ENCODE peak calls at places on chromosome 12, in ten cellular contexts. I, B, T, N, R, U, S, V, P and G are unnamed samples.

GRCh38 chr12:112820796-112821195 is 29.2 kb downstream of the RPH3A start:
- DNase-seq in I (no peak), B (no peak), T (no peak), N (no peak), R (no peak), U (no peak), S (no peak), V (no peak), P (no peak), G (no peak)

GRCh38 chr12:3727877-3728632 is 24.9 kb downstream of the CRACR2A start:
- DNase-seq in I (no peak), B (no peak), T (peak), N (peak), R (peak), U (no peak), S (no peak), V (peak), P (no peak), G (peak)

GRCh38 chr12:131938082-131938481 is 9.0 kb downstream of the PUS1 start:
- DNase-seq in I (no peak), B (no peak), T (no peak), N (peak), R (no peak), U (no peak), S (no peak), V (no peak), P (no peak), G (no peak)

GRCh38 chr12:67062193-67062592 is 207.0 kb upstream of the CAND1 start:
- DNase-seq in I (no peak), B (no peak), T (no peak), N (no peak), R (no peak), U (no peak), S (no peak), V (no peak), P (no peak), G (no peak)

GRCh38 chr12:49705479-49706267 is 1.5 kb downstream of the FMNL3 start:
- DNase-seq in I (peak), B (peak), T (peak), N (peak), R (no peak), U (no peak), S (peak), V (peak), P (no peak), G (peak)

GRCh38 chr12:45934956-45935355 is 55.4 kb downstream of the SCAF11 start:
- DNase-seq in I (no peak), B (no peak), T (no peak), N (no peak), R (no peak), U (no peak), S (no peak), V (no peak), P (no peak), G (no peak)

GRCh38 chr12:23222801-23223200 is 597.8 kb downstream of the ETNK1 start:
- DNase-seq in I (no peak), B (no peak), T (no peak), N (no peak), R (no peak), U (no peak), S (no peak), V (no peak), P (no peak), G (no peak)

GRCh38 chr12:118356809-118357326 is 15.8 kb downstream of the TAOK3 start:
- DNase-seq in I (peak), B (no peak), T (peak), N (no peak), R (no peak), U (no peak), S (no peak), V (peak), P (no peak), G (peak)

GRCh38 chr12:50732591-50732990 is 31.3 kb upstream of the ATF1 start:
- DNase-seq in I (peak), B (no peak), T (peak), N (no peak), R (no peak), U (peak), S (no peak), V (peak), P (no peak), G (peak)

DNA sequence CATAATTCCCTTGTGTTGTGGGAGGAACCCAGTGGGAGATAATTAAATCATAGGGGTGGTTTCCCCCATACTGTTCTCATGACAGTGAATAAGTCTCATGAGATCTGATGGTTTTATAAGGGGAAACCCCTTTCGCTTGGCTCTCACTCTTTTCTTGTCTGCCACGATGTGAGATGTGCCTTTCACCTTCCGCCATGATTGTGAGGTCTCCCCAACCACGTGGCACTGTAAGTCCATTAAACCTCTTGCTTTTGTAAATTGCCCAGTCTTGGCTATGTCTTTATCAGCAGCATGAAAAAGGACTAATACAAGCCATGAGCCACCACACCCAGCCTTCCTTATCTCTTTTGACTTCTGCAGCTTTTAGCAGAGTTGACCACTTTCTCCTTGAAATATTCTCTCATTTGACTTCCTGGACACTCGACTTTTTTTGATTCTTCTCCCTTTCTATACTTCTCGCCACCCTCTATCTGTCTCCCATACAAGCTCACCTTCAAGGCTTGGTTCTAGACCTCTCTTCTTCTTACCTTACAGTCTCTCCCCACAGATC is 2.3 kb downstream of the MTERF2 start:
- DNase-seq in I (no peak), B (no peak), T (no peak), N (no peak), R (no peak), U (no peak), S (no peak), V (no peak), P (no peak), G (no peak)
- TF ChIP-seq CTCF in I (no peak), B (no peak), T (no peak), N (no peak), R (no peak), U (no peak), S (no peak), V (no peak), P (no peak), G (no peak)

GRCh38 chr12:6082613-6083012 is 41.9 kb downstream of the VWF start:
- DNase-seq in I (no peak), B (no peak), T (no peak), N (no peak), R (no peak), U (no peak), S (no peak), V (no peak), P (no peak), G (no peak)

GRCh38 chr12:6084969-6085450 is 39.5 kb downstream of the VWF start:
- DNase-seq in I (no peak), B (no peak), T (no peak), N (no peak), R (no peak), U (no peak), S (no peak), V (no peak), P (no peak), G (no peak)

GRCh38 chr12:6085841-6086240 is 38.6 kb downstream of the VWF start:
- DNase-seq in I (no peak), B (no peak), T (no peak), N (no peak), R (no peak), U (no peak), S (no peak), V (no peak), P (peak), G (no peak)

GRCh38 chr12:6083606-6084005 is 40.9 kb downstream of the VWF start:
- DNase-seq in I (no peak), B (no peak), T (peak), N (no peak), R (no peak), U (no peak), S (no peak), V (peak), P (no peak), G (peak)

DNA sequence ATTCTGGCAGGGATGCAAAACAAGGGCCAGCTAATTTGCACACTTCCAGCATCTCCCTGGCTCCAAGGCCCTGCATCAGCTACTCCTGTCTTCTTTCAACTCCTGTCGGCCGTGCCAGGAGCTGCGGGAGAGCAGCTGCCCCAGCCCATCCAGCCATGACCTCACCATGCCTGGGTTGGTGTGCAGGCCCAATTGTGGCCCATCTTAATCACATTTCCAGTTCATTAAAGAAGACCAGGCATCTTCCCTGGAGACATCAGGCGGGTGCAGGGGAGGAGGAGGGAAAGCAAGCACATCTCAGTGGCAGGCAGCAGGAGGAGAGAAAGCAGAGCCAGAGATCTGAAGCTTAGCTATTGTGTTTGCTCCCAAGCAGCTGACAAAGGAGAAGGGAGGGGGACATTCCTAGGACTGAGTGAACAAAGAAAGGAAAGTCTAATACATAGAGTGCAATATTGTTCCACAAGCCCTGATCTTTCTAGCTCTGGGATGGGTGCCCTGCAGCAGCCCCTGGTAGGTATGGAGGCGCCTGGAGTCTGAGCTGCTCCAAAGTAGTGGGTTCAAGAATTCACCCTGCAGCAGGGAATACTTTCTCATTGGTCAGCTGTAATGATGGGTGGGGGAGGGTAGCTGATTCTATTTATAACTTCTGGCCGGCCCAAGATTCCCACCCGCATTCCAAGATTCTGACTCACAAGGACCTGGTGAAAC is 40.1 kb downstream of the VWF start:
- DNase-seq in I (peak), B (no peak), T (peak), N (no peak), R (no peak), U (no peak), S (no peak), V (no peak), P (peak), G (peak)
- H3K4me3 ChIP-seq in I (no peak), B (no peak), T (no peak), N (no peak), R (no peak), U (no peak), S (no peak), V (no peak), P (no peak), G (no peak)

GRCh38 chr12:102917026-102917787 is at the start of gene PAH:
- DNase-seq in I (no peak), B (no peak), T (no peak), N (no peak), R (no peak), U (no peak), S (no peak), V (peak), P (no peak), G (no peak)
- TF ChIP-seq CTCF in I (no peak), B (no peak), T (no peak), N (no peak), R (no peak), U (peak), S (no peak), V (no peak), P (no peak), G (no peak)

GRCh38 chr12:93425736-93426363 is 15.9 kb downstream of the UBE2N start:
- DNase-seq in I (no peak), B (no peak), T (no peak), N (no peak), R (no peak), U (no peak), S (no peak), V (no peak), P (no peak), G (no peak)
- H3K4me3 ChIP-seq in I (no peak), B (no peak), T (no peak), N (no peak), R (no peak), U (no peak), S (no peak), V (no peak), P (no peak), G (no peak)

GRCh38 chr12:109302358-109302757 is 6.7 kb downstream of the FOXN4 start:
- DNase-seq in I (peak), B (no peak), T (no peak), N (no peak), R (no peak), U (no peak), S (no peak), V (peak), P (no peak), G (no peak)
- TF ChIP-seq CTCF in I (peak), B (no peak), T (no peak), N (no peak), R (no peak), U (no peak), S (no peak), V (no peak), P (no peak), G (no peak)

GRCh38 chr12:52010692-52011601 is 4.2 kb downstream of the TAMALIN start:
- DNase-seq in I (no peak), B (no peak), T (no peak), N (no peak), R (no peak), U (no peak), S (no peak), V (no peak), P (no peak), G (no peak)
- H3K4me3 ChIP-seq in I (no peak), B (peak), T (peak), N (no peak), R (no peak), U (no peak), S (peak), V (peak), P (peak), G (peak)

DNA sequence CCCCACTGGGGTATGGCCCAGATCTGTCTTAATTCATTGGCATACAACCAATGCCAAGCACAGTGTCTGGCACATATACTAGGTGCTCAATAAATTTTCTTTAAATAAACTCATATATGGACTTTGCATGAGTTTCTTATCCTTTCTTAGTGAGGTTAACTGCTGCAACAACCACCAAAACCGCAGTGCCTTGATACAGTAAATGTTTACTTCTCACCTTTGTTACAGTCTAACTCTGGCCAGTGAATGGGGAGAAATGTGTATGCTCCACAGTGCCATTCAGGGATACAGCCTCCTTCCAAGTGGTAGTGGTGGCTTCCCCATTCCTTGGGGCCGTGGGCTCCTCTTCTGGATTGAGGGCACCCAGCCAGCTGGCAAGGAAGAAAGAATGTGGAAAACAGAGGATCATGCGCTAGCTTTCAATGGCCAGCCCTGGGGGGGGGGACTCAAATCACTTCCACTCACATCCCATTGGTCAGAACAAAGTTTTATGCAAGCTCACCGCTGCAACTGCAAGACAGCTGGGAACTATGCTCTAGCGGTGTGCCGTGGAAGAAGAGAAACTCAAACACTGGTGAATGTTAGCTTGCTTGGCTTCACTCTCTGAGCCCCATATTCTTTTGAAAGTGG is 51.1 kb upstream of the SOCS2 start:
- DNase-seq in I (no peak), B (peak), T (no peak), N (no peak), R (no peak), U (no peak), S (peak), V (no peak), P (no peak), G (no peak)
- TF ChIP-seq CTCF in I (no peak), B (no peak), T (no peak), N (no peak), R (no peak), U (no peak), S (no peak), V (no peak), P (no peak), G (no peak)